ENCODE peak calls at places on chromosomes 3 and 15, in six cellular contexts. F is GM12878, R is HCT116, P is HepG2, X is K562, Y is H1. T is an unnamed sample.

GRCh38 chr15:43912991-43913927 is 86.5 kb downstream of the WDR76 start:
- DNase-seq in F (no peak), R (peak; percentile 92), P (peak; percentile 46), X (peak; percentile 14), Y (no peak), T (peak; percentile 18)

GRCh38 chr3:39491733-39492350 is 24.4 kb downstream of the MOBP start:
- DNase-seq in F (no peak), R (no peak), P (no peak), X (no peak), Y (no peak), T (no peak)

GRCh38 chr15:101233651-101234281 is 18.1 kb downstream of the CHSY1 start:
- DNase-seq in F (no peak), R (no peak), P (no peak), X (no peak), Y (no peak), T (no peak)

GRCh38 chr15:96358006-96358794 is 27.7 kb downstream of the NR2F2 start:
- DNase-seq in F (no peak), R (no peak), P (no peak), X (no peak), Y (no peak), T (no peak)

GRCh38 chr3:74599564-74599963 is 14.9 kb downstream of the CNTN3 start:
- DNase-seq in F (no peak), R (no peak), P (no peak), X (no peak), Y (no peak), T (no peak)

GRCh38 chr3:16618721-16619120 is 13.5 kb upstream of the DAZL start:
- DNase-seq in F (no peak), R (no peak), P (no peak), X (no peak), Y (no peak), T (no peak)

GRCh38 chr3:116423945-116424344 is 21.3 kb downstream of the LSAMP start:
- DNase-seq in F (no peak), R (no peak), P (no peak), X (no peak), Y (no peak), T (no peak)

GRCh38 chr15:73403171-73403570 is 34.4 kb upstream of the HCN4 start:
- DNase-seq in F (no peak), R (no peak), P (no peak), X (no peak), Y (no peak), T (no peak)

GRCh38 chr3:170483485-170484262 is 65.0 kb downstream of the CLDN11 start:
- DNase-seq in F (no peak), R (no peak), P (peak; percentile 26), X (peak; percentile 27), Y (peak; percentile 55), T (no peak)

GRCh38 chr3:69426291-69426690 is 40.4 kb upstream of the FRMD4B start:
- DNase-seq in F (no peak), R (no peak), P (no peak), X (no peak), Y (no peak), T (no peak)

GRCh38 chr3:121748638-121749275 is 784 bp downstream of the GOLGB1 start:
- DNase-seq in F (no peak), R (no peak), P (peak; percentile 74), X (peak; percentile 54), Y (no peak), T (no peak)

DNA sequence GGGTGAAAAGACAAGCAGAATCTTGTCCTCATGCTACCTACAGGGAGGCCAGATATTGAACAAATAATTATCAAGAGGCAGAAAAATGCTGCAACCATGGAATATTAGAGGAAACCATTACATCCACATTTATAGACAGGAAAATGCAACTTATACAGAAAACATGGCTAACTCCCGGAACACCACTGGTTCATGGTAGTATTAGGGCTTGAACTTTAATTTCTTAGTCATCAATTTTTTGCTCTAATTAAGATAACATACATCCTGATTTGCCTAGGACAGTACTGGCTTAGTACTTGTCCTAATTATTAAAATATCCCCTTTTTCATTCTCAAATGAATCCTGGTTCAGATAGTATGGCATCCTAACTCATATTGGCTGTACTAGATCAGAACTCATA is 76.3 kb upstream of the TGFBR2 start:
- DNase-seq in F (no peak), R (no peak), P (no peak), X (no peak), Y (no peak), T (no peak)
- TF ChIP-seq ZNF274 in F (no peak), R (no peak), P (no peak), X (no peak), Y (no peak), T (no peak)

GRCh38 chr3:165519687-165520086 is 317.5 kb downstream of the BCHE start:
- DNase-seq in F (no peak), R (no peak), P (no peak), X (no peak), Y (no peak), T (no peak)

GRCh38 chr3:165518346-165518745 is 318.9 kb downstream of the BCHE start:
- DNase-seq in F (no peak), R (no peak), P (no peak), X (no peak), Y (no peak), T (no peak)

DNA sequence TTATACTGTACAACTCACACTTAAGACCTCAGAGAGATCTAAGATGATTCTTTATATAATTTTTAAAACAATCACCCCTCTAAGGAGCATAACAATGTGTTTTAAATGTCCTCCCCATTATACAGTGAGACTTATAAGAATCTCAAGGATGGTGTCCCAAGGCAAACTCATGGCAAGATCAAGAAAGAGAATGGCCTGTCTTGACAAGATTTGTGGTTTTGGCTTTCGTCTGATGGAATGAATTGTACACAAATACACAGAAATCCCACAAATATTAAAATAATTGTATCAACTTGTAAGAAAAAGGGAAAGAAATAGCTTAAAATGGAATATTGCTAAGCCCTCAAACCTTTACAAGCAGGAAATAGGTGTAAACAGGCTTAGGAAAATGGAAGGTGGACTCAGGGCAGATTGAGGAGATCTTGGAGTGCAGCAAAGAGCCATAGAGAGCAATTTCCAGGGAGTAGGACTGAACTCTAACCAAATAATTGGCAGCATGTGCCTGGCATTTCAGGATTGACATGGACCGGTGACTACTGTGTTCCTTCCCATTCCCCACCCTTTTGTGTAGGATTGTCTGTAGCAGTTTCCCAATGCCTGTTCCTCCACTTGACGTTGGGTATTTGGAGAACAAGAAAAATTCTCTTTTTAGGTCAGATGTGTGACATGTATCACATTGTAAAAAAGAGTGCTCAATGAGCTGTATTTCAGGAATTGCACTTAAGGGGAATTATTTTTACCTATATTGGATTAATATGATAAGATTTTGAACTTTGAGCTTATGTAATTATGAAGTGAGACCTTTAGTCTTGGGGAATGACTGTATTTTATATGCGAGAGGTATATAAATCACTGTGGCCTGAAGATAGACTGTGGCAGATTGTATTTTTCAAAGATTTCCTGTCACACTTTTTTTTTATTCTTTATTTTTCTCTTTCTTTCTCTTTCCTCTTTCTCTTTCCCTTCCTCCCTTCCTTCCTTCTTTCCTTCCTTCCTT is 317.8 kb upstream of the SLITRK3 start:
- DNase-seq in F (no peak), R (no peak), P (no peak), X (no peak), Y (no peak), T (no peak)
- TF ChIP-seq YY1 in F (no peak), R (no peak), P (no peak), X (no peak), Y (no peak), T (no peak)

DNA sequence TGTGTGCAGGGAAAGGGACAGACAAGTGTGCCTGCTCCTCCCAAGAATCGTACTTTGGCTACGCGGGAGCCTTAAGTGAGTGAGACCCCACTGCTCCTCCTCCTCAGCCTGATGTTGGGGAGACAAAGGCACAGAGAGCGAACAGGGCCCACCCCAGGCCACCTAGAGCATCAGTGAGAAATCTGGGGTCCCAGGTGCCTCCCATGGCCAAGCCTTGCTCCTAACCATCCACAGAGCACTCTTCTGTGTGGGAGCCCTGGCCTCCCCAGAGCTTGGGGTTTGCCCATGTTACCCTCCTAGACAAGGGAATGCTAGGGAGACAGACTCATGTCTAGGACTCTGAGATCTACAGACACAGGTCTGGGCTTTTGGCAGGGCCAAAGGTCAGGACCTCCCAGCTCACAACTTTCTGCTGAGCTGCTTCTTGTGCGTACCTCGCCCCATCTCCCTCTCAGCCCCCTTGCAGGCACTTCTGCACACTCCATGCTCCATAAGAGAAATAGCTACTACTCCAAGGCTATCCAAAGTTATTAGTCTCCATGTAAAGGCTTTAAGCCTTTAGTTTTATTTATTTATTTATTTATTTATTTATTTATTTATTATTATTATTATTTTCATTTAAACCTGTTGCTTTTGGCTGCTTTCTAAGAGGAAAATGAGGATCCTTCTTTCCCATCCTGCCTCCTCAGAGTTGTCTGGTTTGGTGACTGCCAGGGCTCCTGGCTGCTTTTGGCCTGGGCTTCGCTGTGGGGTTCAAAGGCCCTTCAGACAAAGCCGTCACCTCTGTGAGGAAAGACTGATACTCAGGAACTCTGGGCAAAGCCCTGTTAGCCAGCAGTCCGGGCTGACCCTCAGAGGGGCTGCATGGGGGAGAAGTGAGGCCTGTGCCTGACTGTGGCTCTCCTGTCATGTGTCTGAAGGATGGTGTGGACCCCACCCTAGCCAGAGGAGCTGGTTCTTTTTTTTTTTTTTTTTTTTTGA is 32.8 kb upstream of the TOPBP1 start:
- DNase-seq in F (no peak), R (no peak), P (no peak), X (no peak), Y (no peak), T (no peak)
- TF ChIP-seq ZNF274 in F (no peak), R (no peak), P (no peak), X (no peak), Y (no peak), T (no peak)

DNA sequence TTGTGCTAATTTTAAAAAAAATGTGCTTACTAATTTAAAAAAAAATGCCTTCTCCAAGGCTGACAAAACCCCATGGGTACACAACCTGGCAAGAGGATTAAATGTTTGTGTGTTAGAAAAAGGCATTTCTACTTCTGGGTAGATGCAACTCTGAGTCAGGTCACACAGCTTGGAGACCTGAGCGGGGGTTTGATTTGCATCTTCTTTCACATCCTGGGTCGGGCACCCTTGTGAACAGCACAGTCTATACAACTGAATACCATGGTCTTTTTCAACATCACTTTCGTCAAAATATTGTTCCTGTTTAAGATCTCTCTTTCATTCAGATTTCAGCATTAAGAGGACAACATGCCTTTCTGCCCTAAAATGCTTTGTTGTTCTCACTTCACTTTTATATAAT is 267.2 kb downstream of the CHL1 start:
- DNase-seq in F (peak; percentile 57), R (no peak), P (no peak), X (no peak), Y (no peak), T (no peak)
- TF ChIP-seq YY1 in F (no peak), R (no peak), P (no peak), X (no peak), Y (no peak), T (no peak)

DNA sequence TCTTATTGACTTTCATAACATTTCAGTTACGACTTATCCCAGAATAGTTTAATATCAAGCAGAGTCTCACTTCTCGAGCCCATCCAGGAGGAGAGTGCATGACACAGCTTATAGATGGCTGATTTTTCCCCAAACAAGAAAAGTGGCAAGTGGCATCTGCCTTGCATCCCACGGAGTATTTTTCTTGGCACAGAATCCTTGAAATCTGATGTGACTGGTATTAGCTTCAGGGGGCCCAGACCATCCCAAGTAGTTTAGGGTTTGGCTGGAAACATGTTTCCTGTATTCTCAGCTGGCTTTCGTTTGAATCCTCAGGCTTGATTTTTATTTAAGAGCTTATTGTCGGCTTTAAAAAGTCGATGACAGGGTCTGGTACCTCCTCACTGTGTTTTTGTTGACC is 20.7 kb upstream of the FBXL22 start:
- DNase-seq in F (no peak), R (no peak), P (no peak), X (no peak), Y (no peak), T (no peak)
- TF ChIP-seq ZNF274 in F (no peak), R (no peak), P (no peak), X (no peak), Y (no peak), T (no peak)

T was measured in NT2/D1.